ENCODE peak calls at places on chromosomes 12 and 14, in four cellular contexts. One of them, this sample, is unnamed.

GRCh38 chr12:29314421-29314820 is 66.6 kb downstream of the ERGIC2 start:
- DNase-seq in transverse colon: no peak
- DNase-seq in DND-41: no peak
- DNase-seq in tibial nerve: no peak
- DNase-seq in this sample: no peak

GRCh38 chr14:65434216-65434850 is 21.8 kb downstream of the FUT8 start:
- DNase-seq in transverse colon: no peak
- DNase-seq in DND-41: peak; percentile 53
- DNase-seq in tibial nerve: no peak
- DNase-seq in this sample: no peak

GRCh38 chr14:32298346-32298745 is 30.8 kb upstream of the AKAP6 start:
- DNase-seq in transverse colon: no peak
- DNase-seq in DND-41: no peak
- DNase-seq in tibial nerve: no peak
- DNase-seq in this sample: no peak

GRCh38 chr12:55696796-55697462 is 10.8 kb downstream of the ITGA7 start:
- DNase-seq in transverse colon: no peak
- DNase-seq in tibial nerve: no peak
- DNase-seq in DND-41: no peak
- DNase-seq in this sample: no peak

GRCh38 chr12:57208946-57209282 is 7.7 kb upstream of the NXPH4 start:
- DNase-seq in DND-41: no peak
- DNase-seq in transverse colon: no peak
- DNase-seq in tibial nerve: no peak
- DNase-seq in this sample: no peak

GRCh38 chr14:75738192-75738591 is 77.1 kb downstream of the TTLL5 start:
- DNase-seq in transverse colon: no peak
- DNase-seq in DND-41: no peak
- DNase-seq in tibial nerve: no peak
- DNase-seq in this sample: no peak

GRCh38 chr12:107610030-107610859 is 75.4 kb upstream of the PWP1 start:
- DNase-seq in tibial nerve: no peak
- DNase-seq in DND-41: peak; percentile 38
- DNase-seq in transverse colon: no peak
- DNase-seq in this sample: no peak

GRCh38 chr14:85421166-85421877 is 108.6 kb upstream of the FLRT2 start:
- DNase-seq in DND-41: no peak
- DNase-seq in transverse colon: no peak
- DNase-seq in tibial nerve: no peak
- DNase-seq in this sample: no peak

GRCh38 chr12:93315385-93315906 is 62.3 kb upstream of the NUDT4 start:
- DNase-seq in DND-41: no peak
- DNase-seq in tibial nerve: no peak
- DNase-seq in transverse colon: no peak
- DNase-seq in this sample: no peak

GRCh38 chr12:89192419-89192818 is 159.9 kb downstream of the DUSP6 start:
- DNase-seq in tibial nerve: no peak
- DNase-seq in transverse colon: no peak
- DNase-seq in DND-41: no peak
- DNase-seq in this sample: no peak

GRCh38 chr14:85528080-85528881 is 1.7 kb upstream of the FLRT2 start:
- DNase-seq in tibial nerve: peak; percentile 49
- DNase-seq in transverse colon: no peak
- DNase-seq in DND-41: no peak
- DNase-seq in this sample: no peak

GRCh38 chr12:96177013-96177412 is 17.2 kb upstream of the ELK3 start:
- DNase-seq in DND-41: no peak
- DNase-seq in tibial nerve: no peak
- DNase-seq in transverse colon: no peak
- DNase-seq in this sample: peak; percentile 8

GRCh38 chr12:108777156-108777555 is 45.8 kb upstream of the CORO1C start:
- DNase-seq in tibial nerve: no peak
- DNase-seq in DND-41: no peak
- DNase-seq in transverse colon: no peak
- DNase-seq in this sample: no peak

GRCh38 chr12:105331805-105332251 is 1.3 kb downstream of the C12orf75 start:
- DNase-seq in transverse colon: peak; percentile 41
- DNase-seq in DND-41: peak; percentile 80
- DNase-seq in tibial nerve: no peak
- DNase-seq in this sample: no peak

GRCh38 chr14:65169351-65169750 is 67.0 kb upstream of the MAX start:
- DNase-seq in tibial nerve: no peak
- DNase-seq in transverse colon: no peak
- DNase-seq in DND-41: no peak
- DNase-seq in this sample: no peak

DNA sequence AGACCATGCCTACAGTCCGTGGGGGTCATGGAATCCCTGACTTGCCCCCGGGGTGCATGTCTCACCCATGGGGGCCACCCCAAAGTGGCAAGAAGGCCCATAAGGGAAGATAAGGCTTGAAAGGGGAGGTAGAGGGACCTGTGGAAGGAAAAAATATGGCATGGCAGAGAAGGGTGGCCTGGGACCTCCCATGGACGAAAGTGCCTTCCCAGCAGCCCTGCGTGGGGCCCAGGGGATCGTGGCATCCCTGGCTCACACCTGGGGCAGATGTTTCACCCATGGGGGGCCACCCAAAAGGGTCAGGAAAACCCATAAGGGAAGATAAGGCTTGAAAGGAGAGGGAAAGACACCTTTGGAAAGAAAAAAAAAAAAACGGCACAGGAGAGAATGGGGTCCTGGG is 264.6 kb downstream of the ALG10 start:
- DNase-seq in tibial nerve: no peak
- DNase-seq in DND-41: no peak
- DNase-seq in transverse colon: no peak
- DNase-seq in this sample: no peak
- H3K9me3 ChIP-seq in tibial nerve: peaks cover 11% of the 10 kb centered on the region
- H3K9me3 ChIP-seq in DND-41: peaks cover 43% of the 10 kb centered on the region
- H3K9me3 ChIP-seq in transverse colon: peaks cover 31% of the 10 kb centered on the region
- H3K9me3 ChIP-seq in this sample: peaks cover 29% of the 10 kb centered on the region

DNA sequence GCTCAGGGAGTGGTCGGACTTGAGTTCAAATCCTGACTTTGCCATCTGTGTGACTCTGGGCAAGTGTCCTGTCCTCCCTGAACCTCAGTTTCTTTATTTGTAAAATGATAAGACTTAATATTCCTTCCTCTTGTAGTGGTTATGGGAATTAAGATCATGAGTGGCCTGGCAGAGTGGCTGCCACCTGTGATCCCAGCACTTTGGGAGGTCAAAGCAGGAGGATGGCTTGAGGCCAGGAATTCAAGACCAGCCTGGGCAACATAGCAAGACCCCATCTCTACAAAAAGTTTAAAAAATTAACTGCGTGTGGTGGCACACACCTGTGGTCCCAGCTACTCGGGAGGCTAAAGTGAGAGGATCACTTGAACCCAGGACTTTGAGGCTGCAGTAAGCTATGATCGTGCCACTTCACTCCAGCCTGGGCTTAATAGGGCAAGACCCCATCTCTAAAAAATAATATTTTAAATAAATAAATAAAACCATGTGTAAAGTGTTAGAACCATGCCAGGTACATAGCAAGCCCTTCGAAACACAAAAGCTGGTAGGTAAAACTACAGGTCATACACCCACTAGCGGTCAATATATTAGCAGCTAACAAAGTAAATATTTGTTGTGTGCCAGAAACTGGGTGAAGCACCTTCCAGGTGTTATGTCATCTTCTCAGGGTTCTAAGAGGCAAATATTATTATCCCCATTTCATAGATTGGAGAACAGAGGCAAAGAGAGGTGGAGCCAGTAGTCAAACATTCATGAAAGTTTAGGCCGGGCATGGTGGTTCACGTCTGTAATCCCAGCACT is 17.4 kb upstream of the MAP1LC3B2 start:
- DNase-seq in transverse colon: no peak
- DNase-seq in tibial nerve: no peak
- DNase-seq in DND-41: no peak
- DNase-seq in this sample: no peak
- TF ChIP-seq CTCF in transverse colon: no peak
- TF ChIP-seq CTCF in tibial nerve: no peak
- TF ChIP-seq CTCF in DND-41: no peak
- TF ChIP-seq CTCF in this sample: no peak

DNA sequence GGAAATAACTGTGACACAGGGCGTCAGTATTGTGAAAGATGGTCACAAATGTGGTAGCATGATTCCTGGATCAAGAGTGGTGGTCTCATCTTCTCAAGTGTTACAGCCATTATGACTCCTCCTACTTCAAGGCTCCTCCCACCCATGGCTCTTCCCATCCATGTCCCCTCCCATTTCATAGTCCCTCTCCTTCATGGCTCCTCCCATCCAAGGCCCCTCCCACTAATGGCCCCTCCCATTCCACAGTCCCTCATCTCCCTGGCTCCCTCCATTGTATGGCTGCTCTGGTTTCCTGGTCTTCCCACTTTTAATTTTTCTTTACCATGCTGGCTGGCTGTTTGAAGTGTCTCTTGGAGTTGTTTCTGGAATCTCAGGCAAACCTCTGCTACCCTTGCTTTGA is 1375.2 kb upstream of the TMEM132C start:
- DNase-seq in transverse colon: no peak
- DNase-seq in DND-41: no peak
- DNase-seq in tibial nerve: no peak
- DNase-seq in this sample: no peak
- H3K9me3 ChIP-seq in transverse colon: no peaks in the 10 kb centered on the region
- H3K9me3 ChIP-seq in DND-41: no peaks in the 10 kb centered on the region
- H3K9me3 ChIP-seq in tibial nerve: peaks cover 4% of the 10 kb centered on the region
- H3K9me3 ChIP-seq in this sample: peaks cover 6% of the 10 kb centered on the region

DNA sequence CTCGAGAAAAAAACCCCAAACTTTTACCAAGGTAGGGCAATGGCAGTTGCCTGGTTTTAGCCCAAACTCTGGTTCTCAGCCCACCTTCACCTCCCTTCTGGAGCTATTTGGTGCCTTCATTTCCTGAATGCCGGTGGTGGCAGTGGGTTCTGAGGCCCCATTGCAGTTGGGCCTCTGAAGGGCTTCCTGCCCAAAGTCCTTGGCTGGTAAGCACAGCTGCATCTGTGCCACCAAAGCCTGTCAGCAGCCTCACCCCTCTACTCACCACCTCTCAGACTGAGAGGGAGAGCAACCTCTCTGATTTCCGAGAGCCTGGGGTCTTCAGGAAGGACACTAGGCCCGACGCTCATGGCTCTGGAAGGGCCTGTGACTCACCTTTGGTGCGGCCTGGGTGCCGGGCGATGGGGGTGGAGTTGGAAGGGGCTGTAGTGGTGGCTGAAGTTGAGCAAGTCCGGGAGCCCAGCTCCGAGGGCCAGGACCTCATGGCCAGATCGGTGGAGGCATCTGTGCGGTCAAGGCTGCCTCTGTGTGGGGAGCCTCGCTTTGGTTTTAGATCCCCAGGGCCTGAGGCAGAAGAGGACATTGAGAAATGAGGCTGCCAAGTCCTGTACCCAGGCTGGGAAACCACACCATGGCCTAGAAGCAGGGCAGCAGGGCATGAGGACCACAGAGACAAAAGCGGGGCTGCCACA is 38.6 kb upstream of the GPR68 start:
- DNase-seq in transverse colon: no peak
- DNase-seq in tibial nerve: no peak
- DNase-seq in DND-41: peak; percentile 81
- DNase-seq in this sample: no peak
- TF ChIP-seq CTCF in transverse colon: no peak
- TF ChIP-seq CTCF in tibial nerve: no peak
- TF ChIP-seq CTCF in DND-41: no peak
- TF ChIP-seq CTCF in this sample: no peak

DNA sequence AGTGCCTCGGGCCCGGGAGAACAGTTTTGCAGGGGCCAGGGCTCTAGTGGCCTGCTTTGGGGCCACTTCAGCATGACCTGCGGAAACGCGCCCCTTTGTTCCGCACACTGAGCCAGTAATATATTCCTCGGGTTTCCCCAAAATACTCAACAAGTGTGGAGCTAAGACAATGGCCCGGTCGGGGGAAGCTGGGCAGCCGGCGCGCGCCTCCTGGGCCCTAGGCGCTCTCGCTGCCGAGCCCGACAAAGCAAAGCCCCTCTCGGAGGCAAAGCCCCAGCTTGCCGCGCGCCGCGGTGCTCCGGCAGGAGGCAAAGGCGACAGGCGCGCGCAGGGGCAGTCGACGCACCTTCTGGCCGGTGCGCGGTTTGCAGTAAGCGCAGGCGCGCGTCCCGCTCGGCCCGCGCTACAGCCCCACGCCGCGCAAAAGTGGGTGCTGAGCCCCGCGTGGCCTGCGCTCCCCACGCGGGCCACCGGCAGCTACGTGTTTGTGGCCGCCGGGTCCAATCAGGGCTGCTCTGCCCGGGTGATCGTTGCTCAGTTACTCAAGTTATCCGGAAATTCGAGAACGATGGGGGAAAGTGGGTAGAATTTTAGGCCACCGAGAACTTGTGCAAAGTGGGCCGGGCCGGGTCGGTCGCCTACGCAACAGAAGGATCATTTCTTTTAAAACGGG is 3.2 kb downstream of the RFX4 start:
- DNase-seq in DND-41: no peak
- DNase-seq in tibial nerve: no peak
- DNase-seq in transverse colon: no peak
- DNase-seq in this sample: no peak
- H3K9me3 ChIP-seq in DND-41: no peaks in the 10 kb centered on the region
- H3K9me3 ChIP-seq in tibial nerve: no peaks in the 10 kb centered on the region
- H3K9me3 ChIP-seq in transverse colon: no peaks in the 10 kb centered on the region
- H3K9me3 ChIP-seq in this sample: no peaks in the 10 kb centered on the region

GRCh38 chr12:65419284-65420072 is 141.0 kb downstream of the MSRB3 start:
- DNase-seq in DND-41: no peak
- DNase-seq in tibial nerve: no peak
- DNase-seq in transverse colon: no peak
- DNase-seq in this sample: no peak
- TF ChIP-seq CTCF in DND-41: no peak
- TF ChIP-seq CTCF in tibial nerve: no peak
- TF ChIP-seq CTCF in transverse colon: no peak
- TF ChIP-seq CTCF in this sample: no peak

GRCh38 chr12:47935196-47935595 is 28.2 kb upstream of the TMEM106C start:
- DNase-seq in DND-41: no peak
- DNase-seq in tibial nerve: peak; percentile 37
- DNase-seq in transverse colon: no peak
- DNase-seq in this sample: no peak
- H3K9me3 ChIP-seq in DND-41: no peaks in the 10 kb centered on the region
- H3K9me3 ChIP-seq in tibial nerve: no peaks in the 10 kb centered on the region
- H3K9me3 ChIP-seq in transverse colon: no peaks in the 10 kb centered on the region
- H3K9me3 ChIP-seq in this sample: no peaks in the 10 kb centered on the region

GRCh38 chr14:36254020-36254614 is 66.3 kb downstream of the MBIP start:
- DNase-seq in DND-41: no peak
- DNase-seq in tibial nerve: no peak
- DNase-seq in transverse colon: no peak
- DNase-seq in this sample: no peak
- TF ChIP-seq CTCF in DND-41: no peak
- TF ChIP-seq CTCF in tibial nerve: no peak
- TF ChIP-seq CTCF in transverse colon: no peak
- TF ChIP-seq CTCF in this sample: no peak

DNA sequence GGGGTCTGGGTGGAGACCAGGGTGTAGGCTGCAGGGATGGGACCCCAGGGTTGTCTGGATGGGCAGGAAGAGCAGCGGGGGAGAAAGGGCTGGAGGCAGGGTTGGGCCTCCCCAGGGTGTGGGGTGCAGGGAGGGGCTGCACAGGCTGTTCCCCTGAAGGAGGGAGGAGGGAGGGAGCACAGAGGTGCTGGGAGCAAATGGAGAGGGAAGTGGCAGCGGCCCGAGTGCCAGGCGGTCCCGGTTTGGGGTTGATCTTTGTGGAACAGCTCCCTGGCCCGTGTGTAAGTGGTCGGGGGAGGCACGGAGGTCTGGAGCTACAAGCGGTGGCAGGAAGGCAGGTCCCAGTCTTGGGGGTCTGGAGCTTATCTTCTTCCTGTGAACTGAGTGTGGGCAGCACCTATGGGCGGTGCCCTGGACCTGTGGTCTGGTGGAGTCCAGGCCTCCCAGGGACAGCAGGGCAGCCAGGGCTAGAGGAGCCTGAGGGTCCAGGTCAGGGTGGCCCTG is 391.6 kb downstream of the TMEM121 start:
- DNase-seq in DND-41: no peak
- DNase-seq in transverse colon: no peak
- DNase-seq in tibial nerve: no peak
- DNase-seq in this sample: no peak
- H3K9me3 ChIP-seq in DND-41: no peaks in the 10 kb centered on the region
- H3K9me3 ChIP-seq in transverse colon: no peaks in the 10 kb centered on the region
- H3K9me3 ChIP-seq in tibial nerve: no peaks in the 10 kb centered on the region
- H3K9me3 ChIP-seq in this sample: no peaks in the 10 kb centered on the region

GRCh38 chr12:124336184-124336437 is 41.2 kb downstream of the RFLNA start:
- DNase-seq in DND-41: no peak
- DNase-seq in tibial nerve: no peak
- DNase-seq in transverse colon: no peak
- DNase-seq in this sample: no peak
- TF ChIP-seq CTCF in DND-41: no peak
- TF ChIP-seq CTCF in tibial nerve: no peak
- TF ChIP-seq CTCF in transverse colon: no peak
- TF ChIP-seq CTCF in this sample: no peak